ENCODE peak calls at places on chromosomes 6 and 20, in four cellular contexts. U, A, Z and S are unnamed samples.

GRCh38 chr6:167736486-167737204 is 90.1 kb upstream of the AFDN start:
- DNase-seq in U (no peak), A (no peak), Z (no peak), S (no peak)

GRCh38 chr6:82818727-82819126 is 246.9 kb downstream of the UBE3D start:
- DNase-seq in U (no peak), A (no peak), Z (no peak), S (no peak)

GRCh38 chr6:10970731-10971130 is 73.4 kb downstream of the ELOVL2 start:
- DNase-seq in U (no peak), A (no peak), Z (no peak), S (no peak)

GRCh38 chr6:17928514-17929430 is 58.7 kb downstream of the KIF13A start:
- DNase-seq in U (no peak), A (no peak), Z (no peak), S (no peak)

GRCh38 chr6:110102411-110102810 is 77.1 kb downstream of the WASF1 start:
- DNase-seq in U (no peak), A (no peak), Z (no peak), S (no peak)

GRCh38 chr20:49276895-49277785 is 717 bp downstream of the ZNFX1 start:
- DNase-seq in U (peak), A (no peak), Z (peak), S (no peak)

GRCh38 chr20:16014436-16014835 is 558.8 kb downstream of the KIF16B start:
- DNase-seq in U (no peak), A (no peak), Z (no peak), S (no peak)

GRCh38 chr20:52242237-52243230 is 51.0 kb upstream of the ZFP64 start:
- DNase-seq in U (no peak), A (no peak), Z (no peak), S (no peak)

GRCh38 chr6:1379026-1379809 is 10.2 kb upstream of the FOXF2 start:
- DNase-seq in U (no peak), A (no peak), Z (no peak), S (no peak)

GRCh38 chr6:32047084-32047478 is 8.9 kb downstream of the CYP21A2 start:
- DNase-seq in U (peak), A (no peak), Z (no peak), S (no peak)

GRCh38 chr6:111471533-111471932 is 11.5 kb downstream of the REV3L start:
- DNase-seq in U (no peak), A (no peak), Z (no peak), S (no peak)

GRCh38 chr6:3410385-3411360 is 46.2 kb downstream of the SLC22A23 start:
- DNase-seq in U (peak), A (peak), Z (peak), S (peak)

GRCh38 chr20:1489328-1489727 is 1.9 kb downstream of the SIRPB2 start:
- DNase-seq in U (no peak), A (no peak), Z (no peak), S (no peak)

GRCh38 chr20:1491891-1492642 is 847 bp upstream of the SIRPB2 start:
- DNase-seq in U (no peak), A (no peak), Z (no peak), S (no peak)

GRCh38 chr20:1491281-1491840 is at the start of gene SIRPB2:
- DNase-seq in U (peak), A (no peak), Z (no peak), S (no peak)

GRCh38 chr20:1489764-1490436 is 1.3 kb downstream of the SIRPB2 start:
- DNase-seq in U (peak), A (no peak), Z (no peak), S (no peak)

DNA sequence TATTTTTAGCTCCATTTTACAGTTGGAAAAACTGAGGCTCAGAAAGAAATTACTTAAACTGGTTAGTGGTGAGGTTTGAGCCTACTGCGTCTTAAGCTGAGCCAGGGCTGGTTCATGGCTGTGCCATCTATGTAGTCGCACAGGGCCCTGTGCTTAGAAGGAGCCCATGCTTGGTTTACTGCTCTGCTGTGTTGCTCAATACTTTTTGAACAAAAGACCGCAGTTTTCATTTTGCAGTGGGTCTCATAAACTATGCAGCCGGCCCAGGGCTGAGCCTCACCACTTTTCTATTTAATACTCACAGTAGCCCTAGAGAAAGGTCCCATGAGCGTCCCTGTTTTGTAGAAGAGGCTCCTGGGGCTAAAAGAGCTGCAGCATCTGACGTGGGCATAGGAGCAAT is 577 bp downstream of the SIRPB2 start:
- DNase-seq in U (no peak), A (no peak), Z (no peak), S (no peak)
- TF ChIP-seq CTCF in U (no peak), A (no peak), Z (no peak), S (no peak)

GRCh38 chr20:24100370-24101011 is 111.9 kb upstream of the GGTLC1 start:
- DNase-seq in U (peak), A (no peak), Z (peak), S (no peak)
- TF ChIP-seq CTCF in U (peak), A (peak), Z (peak), S (peak)

DNA sequence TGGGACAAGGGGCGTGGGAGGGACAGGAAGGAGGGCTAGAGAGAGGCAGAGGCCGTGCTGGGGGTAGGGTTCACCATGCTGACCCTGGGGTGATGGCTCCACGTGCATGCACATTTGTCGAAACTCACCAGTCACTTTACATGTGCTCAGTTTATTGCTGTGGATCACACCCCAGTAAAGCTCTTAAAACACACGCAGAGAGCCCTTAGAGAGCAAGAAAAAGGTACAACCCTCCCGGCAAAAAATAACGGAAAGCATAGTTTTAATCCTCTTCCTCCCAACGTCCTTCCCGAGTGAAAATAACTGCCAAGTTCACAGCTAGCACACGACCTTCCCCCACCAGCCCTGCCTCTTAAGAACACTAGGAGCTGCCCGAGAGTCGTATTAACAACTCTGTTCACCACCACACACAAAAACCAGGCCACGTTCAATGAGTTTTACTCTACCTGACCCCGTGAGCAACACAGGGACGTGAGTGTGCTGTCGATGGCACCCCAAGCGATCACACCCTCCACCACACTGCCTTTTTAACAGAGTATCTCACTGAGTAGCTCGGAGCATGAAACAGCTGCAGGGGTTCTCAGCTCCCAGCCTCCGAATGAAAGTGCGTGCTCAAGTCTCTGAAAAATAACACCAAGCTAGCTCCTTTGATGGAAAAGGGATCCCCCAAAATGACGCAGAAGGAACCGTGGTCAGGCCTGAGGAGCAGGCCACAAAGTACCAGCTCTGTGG is 39.7 kb downstream of the TAF4 start:
- DNase-seq in U (peak), A (no peak), Z (no peak), S (no peak)
- TF ChIP-seq CTCF in U (peak), A (no peak), Z (peak), S (peak)

GRCh38 chr6:44698602-44699001 is 311.1 kb downstream of the CDC5L start:
- DNase-seq in U (no peak), A (no peak), Z (no peak), S (no peak)

GRCh38 chr6:44696099-44696498 is 308.6 kb downstream of the CDC5L start:
- DNase-seq in U (no peak), A (no peak), Z (no peak), S (no peak)

GRCh38 chr6:44696686-44697085 is 309.2 kb downstream of the CDC5L start:
- DNase-seq in U (no peak), A (no peak), Z (no peak), S (no peak)

GRCh38 chr6:44699082-44699481 is 311.6 kb downstream of the CDC5L start:
- DNase-seq in U (no peak), A (no peak), Z (no peak), S (no peak)

DNA sequence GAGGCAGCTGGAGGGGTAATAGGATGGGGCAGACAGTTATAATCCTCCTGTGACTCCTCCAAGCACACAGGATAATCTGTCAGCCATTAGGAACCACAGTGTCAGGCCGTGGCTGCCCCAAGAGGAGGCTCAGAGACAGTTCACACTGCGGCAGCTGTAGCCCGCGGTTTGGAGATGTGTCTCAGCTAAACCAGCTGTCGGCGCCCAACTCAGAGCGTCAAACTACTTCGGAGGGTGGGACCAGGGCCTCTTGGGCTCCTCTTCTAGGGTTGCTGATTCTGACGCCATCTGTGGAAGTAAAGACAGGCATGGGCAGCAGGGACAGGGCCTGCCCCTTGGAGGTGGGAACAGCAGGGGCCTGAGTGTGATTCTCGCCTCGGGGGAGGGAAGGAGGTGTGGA is 309.8 kb downstream of the CDC5L start:
- DNase-seq in U (no peak), A (no peak), Z (no peak), S (peak)
- TF ChIP-seq CTCF in U (no peak), A (no peak), Z (no peak), S (peak)

GRCh38 chr6:147970970-147971369 is 371.7 kb upstream of the SASH1 start:
- DNase-seq in U (no peak), A (no peak), Z (no peak), S (no peak)
- TF ChIP-seq CTCF in U (no peak), A (no peak), Z (peak), S (peak)

DNA sequence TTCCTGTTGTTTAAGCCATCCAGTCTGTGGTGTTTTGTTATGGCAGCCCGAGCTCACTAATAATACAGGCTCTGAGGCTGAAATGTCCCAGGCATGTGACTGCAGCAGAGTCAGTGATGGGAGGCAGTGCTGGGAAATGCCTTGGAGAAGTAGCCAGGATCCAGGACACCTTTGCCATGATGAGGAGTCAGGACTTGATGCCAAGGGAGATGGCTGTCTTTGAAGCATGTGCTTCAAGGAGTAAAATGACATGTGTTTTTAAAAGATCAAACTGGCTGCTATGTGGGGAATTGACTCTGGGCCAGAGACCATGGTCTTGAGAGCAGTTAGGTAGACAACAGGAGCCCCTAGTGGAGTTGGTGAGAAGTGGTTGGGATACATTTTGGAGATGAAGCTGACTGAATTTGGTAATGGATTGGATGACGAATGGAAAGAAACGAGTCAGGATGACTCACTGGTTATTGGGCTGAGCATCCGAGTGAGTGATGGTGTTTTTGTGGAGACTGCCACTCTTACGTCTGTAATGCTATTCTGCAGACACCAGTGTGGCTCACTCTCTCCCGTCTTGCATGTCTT is 322.2 kb downstream of the PLCB1 start:
- DNase-seq in U (no peak), A (no peak), Z (no peak), S (no peak)
- TF ChIP-seq CTCF in U (no peak), A (no peak), Z (peak), S (peak)

DNA sequence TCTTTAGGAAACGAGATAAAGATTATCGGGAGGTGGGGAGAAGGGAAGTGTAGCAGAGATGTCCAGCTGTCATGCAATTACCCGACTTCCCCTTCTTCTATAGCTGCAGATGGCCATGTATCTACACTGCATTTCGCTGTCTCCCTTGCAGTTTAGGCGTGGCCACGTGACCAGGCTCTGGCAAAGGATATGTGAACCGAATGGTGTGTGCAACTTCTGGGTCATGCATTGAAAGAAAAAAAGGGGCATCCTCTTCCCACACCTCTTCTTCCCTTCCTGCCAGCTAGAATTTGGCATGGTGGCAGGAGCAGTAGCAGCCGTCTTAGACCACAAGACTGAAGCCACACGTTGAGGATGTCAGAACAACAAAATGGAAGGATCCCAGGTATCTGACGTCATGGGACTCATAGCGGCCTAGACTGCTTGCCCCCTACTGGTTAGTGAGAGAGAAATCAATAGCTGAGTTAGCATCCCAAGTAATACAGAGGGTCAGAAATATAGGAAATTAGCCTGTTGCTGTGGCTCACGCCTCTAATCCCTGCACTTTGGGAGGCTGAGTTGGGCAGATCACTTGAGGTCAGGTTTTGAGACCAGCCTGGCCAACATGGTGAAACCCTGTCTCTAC is 32.8 kb downstream of the TCF15 start:
- DNase-seq in U (no peak), A (no peak), Z (no peak), S (no peak)
- TF ChIP-seq CTCF in U (no peak), A (no peak), Z (peak), S (peak)

GRCh38 chr20:420169-420620 is 12.1 kb downstream of the RBCK1 start:
- DNase-seq in U (no peak), A (no peak), Z (no peak), S (no peak)

GRCh38 chr20:417801-418342 is 9.8 kb downstream of the RBCK1 start:
- DNase-seq in U (no peak), A (no peak), Z (no peak), S (no peak)

GRCh38 chr20:418858-419365 is 10.8 kb downstream of the RBCK1 start:
- DNase-seq in U (no peak), A (no peak), Z (no peak), S (no peak)

GRCh38 chr20:420721-421574 is 12.8 kb downstream of the RBCK1 start:
- DNase-seq in U (no peak), A (no peak), Z (no peak), S (no peak)

DNA sequence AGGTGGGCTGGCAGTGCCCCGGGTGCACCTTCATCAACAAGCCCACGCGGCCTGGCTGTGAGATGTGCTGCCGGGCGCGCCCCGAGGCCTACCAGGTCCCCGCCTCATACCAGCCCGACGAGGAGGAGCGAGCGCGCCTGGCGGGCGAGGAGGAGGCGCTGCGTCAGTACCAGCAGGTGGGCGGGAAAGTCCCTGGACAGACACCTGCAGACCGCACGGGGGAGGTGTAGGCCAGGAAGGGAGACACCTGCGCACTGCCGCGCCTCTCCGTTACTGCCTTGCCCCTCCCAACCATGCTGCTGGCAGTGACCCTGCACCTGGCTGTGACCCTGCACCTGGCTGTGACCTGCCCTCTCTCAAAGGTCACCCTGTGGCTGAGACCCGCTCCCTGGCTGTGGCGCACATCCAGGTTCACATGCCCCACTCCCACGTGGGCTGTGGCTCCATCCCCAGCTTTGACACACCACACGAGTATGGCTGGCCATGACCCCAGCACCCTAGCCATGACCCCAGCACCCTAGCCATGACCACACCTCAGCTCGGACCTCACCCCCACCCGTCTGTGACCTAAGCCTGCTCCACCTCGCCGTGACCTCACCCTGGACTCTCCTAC is 11.6 kb downstream of the RBCK1 start:
- DNase-seq in U (no peak), A (no peak), Z (no peak), S (no peak)
- TF ChIP-seq CTCF in U (no peak), A (no peak), Z (no peak), S (no peak)

GRCh38 chr20:47664068-47664437 is 121.2 kb downstream of the SULF2 start:
- DNase-seq in U (no peak), A (no peak), Z (no peak), S (no peak)
- TF ChIP-seq CTCF in U (no peak), A (peak), Z (no peak), S (no peak)

GRCh38 chr6:44222486-44222986 is 859 bp upstream of the SLC29A1 start:
- DNase-seq in U (no peak), A (no peak), Z (no peak), S (no peak)

GRCh38 chr6:44224978-44225330 is 1.6 kb downstream of the SLC29A1 start:
- DNase-seq in U (no peak), A (no peak), Z (no peak), S (no peak)

GRCh38 chr6:44224154-44224977 is 971 bp downstream of the SLC29A1 start:
- DNase-seq in U (no peak), A (no peak), Z (no peak), S (no peak)

GRCh38 chr6:44222987-44223470 is 366 bp upstream of the SLC29A1 start:
- DNase-seq in U (no peak), A (no peak), Z (no peak), S (no peak)

DNA sequence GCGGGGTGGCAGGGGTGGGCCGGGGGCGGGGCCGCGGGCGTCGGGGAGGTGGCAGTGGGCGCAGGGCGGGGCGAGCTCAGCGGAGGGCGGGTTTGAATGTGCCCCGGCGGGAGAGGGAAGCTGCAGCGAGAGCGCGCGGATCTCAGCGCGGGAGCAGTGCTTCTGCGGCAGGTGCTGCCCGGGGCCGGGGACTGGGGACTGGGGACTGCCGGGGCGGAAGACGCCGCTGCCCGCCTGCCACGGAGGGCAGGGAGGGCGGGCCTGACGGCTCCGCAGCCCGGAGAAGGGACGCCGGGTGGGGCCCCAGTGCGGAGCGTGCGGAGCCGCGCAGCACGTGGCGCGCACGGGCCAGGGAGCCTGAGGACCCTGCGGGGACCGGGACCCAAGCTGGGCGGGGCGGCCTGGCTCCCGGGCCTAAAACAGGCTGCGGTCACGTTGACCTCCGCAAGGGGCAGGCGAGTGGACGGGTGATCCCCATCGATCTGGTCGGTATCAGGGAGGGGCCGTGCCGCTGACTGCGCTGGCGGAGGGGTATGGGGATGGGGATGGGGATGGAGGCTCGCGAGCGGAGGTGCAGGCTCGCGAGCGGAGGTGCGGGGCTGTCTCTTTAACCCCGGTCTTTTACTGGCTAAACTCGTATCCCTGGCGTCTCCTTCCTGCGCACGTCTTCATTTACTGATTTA is at the start of gene SLC29A1:
- DNase-seq in U (peak), A (peak), Z (peak), S (peak)
- TF ChIP-seq CTCF in U (no peak), A (no peak), Z (peak), S (no peak)